ENCODE peak calls at places on chromosomes 4 and X, in eight cellular contexts. One of them, this sample, is unnamed.
A peak's percentile ranks its signal among the peaks of the same experiment; 100 is the strongest.

GRCh38 chr4:24228692-24229091 is 338.8 kb upstream of the PPARGC1A start:
- DNase-seq in nephron progenitor cell: no peak
- DNase-seq in HFFc6: no peak
- DNase-seq in fibroblast of lung: no peak
- DNase-seq in tibial artery: no peak
- DNase-seq in progenitor cell of endocrine pancreas: no peak
- DNase-seq in suprapubic skin: no peak
- DNase-seq in IMR-90: no peak
- DNase-seq in this sample: no peak

GRCh38 chrX:82961129-82961528 is 547.0 kb upstream of the POU3F4 start:
- DNase-seq in nephron progenitor cell: no peak
- DNase-seq in HFFc6: no peak
- DNase-seq in fibroblast of lung: no peak
- DNase-seq in tibial artery: no peak
- DNase-seq in progenitor cell of endocrine pancreas: no peak
- DNase-seq in suprapubic skin: no peak
- DNase-seq in IMR-90: no peak
- DNase-seq in this sample: no peak

GRCh38 chrX:67545772-67546495 is 2.1 kb downstream of the AR start:
- DNase-seq in nephron progenitor cell: peak; percentile 40
- DNase-seq in HFFc6: no peak
- DNase-seq in fibroblast of lung: peak; percentile 15
- DNase-seq in tibial artery: peak; percentile 62
- DNase-seq in progenitor cell of endocrine pancreas: no peak
- DNase-seq in suprapubic skin: peak; percentile 60
- DNase-seq in IMR-90: no peak
- DNase-seq in this sample: peak; percentile 84

GRCh38 chr4:3630136-3630933 is 98.1 kb upstream of the LRPAP1 start:
- DNase-seq in nephron progenitor cell: no peak
- DNase-seq in HFFc6: no peak
- DNase-seq in fibroblast of lung: no peak
- DNase-seq in tibial artery: no peak
- DNase-seq in progenitor cell of endocrine pancreas: no peak
- DNase-seq in suprapubic skin: no peak
- DNase-seq in IMR-90: no peak
- DNase-seq in this sample: no peak

GRCh38 chr4:99205104-99205979 is 13.7 kb downstream of the ADH6 start:
- DNase-seq in nephron progenitor cell: peak; percentile 20
- DNase-seq in HFFc6: no peak
- DNase-seq in fibroblast of lung: peak; percentile 94
- DNase-seq in tibial artery: peak; percentile 79
- DNase-seq in progenitor cell of endocrine pancreas: no peak
- DNase-seq in suprapubic skin: no peak
- DNase-seq in IMR-90: peak; percentile 34
- DNase-seq in this sample: no peak

GRCh38 chr4:122716825-122717448 is 15.6 kb upstream of the BBS12 start:
- DNase-seq in nephron progenitor cell: peak; percentile 51
- DNase-seq in HFFc6: peak; percentile 58
- DNase-seq in fibroblast of lung: peak; percentile 75
- DNase-seq in tibial artery: peak; percentile 69
- DNase-seq in progenitor cell of endocrine pancreas: peak; percentile 30
- DNase-seq in suprapubic skin: no peak
- DNase-seq in IMR-90: peak; percentile 63
- DNase-seq in this sample: no peak

GRCh38 chr4:185892165-185892564 is 80.2 kb upstream of the SORBS2 start:
- DNase-seq in nephron progenitor cell: no peak
- DNase-seq in HFFc6: no peak
- DNase-seq in fibroblast of lung: no peak
- DNase-seq in tibial artery: no peak
- DNase-seq in progenitor cell of endocrine pancreas: no peak
- DNase-seq in suprapubic skin: no peak
- DNase-seq in IMR-90: no peak
- DNase-seq in this sample: no peak

GRCh38 chrX:38717871-38718270 is 83.4 kb upstream of the MID1IP1 start:
- DNase-seq in nephron progenitor cell: no peak
- DNase-seq in HFFc6: peak; percentile 2
- DNase-seq in fibroblast of lung: peak; percentile 26
- DNase-seq in tibial artery: no peak
- DNase-seq in progenitor cell of endocrine pancreas: no peak
- DNase-seq in suprapubic skin: no peak
- DNase-seq in IMR-90: peak; percentile 20
- DNase-seq in this sample: no peak

GRCh38 chr4:94889961-94890360 is 132.2 kb downstream of the BMPR1B start:
- DNase-seq in nephron progenitor cell: no peak
- DNase-seq in HFFc6: no peak
- DNase-seq in fibroblast of lung: peak; percentile 74
- DNase-seq in tibial artery: no peak
- DNase-seq in progenitor cell of endocrine pancreas: no peak
- DNase-seq in suprapubic skin: no peak
- DNase-seq in IMR-90: peak; percentile 73
- DNase-seq in this sample: no peak

GRCh38 chrX:68650491-68650890 is 3.0 kb downstream of the STARD8 start:
- DNase-seq in nephron progenitor cell: no peak
- DNase-seq in HFFc6: peak; percentile 67
- DNase-seq in fibroblast of lung: no peak
- DNase-seq in tibial artery: no peak
- DNase-seq in progenitor cell of endocrine pancreas: no peak
- DNase-seq in suprapubic skin: no peak
- DNase-seq in IMR-90: peak; percentile 61
- DNase-seq in this sample: no peak

GRCh38 chrX:68646421-68646820 is 1.0 kb upstream of the STARD8 start:
- DNase-seq in nephron progenitor cell: no peak
- DNase-seq in HFFc6: no peak
- DNase-seq in fibroblast of lung: no peak
- DNase-seq in tibial artery: no peak
- DNase-seq in progenitor cell of endocrine pancreas: no peak
- DNase-seq in suprapubic skin: no peak
- DNase-seq in IMR-90: no peak
- DNase-seq in this sample: no peak

GRCh38 chrX:68648960-68649359 is 1.5 kb downstream of the STARD8 start:
- DNase-seq in nephron progenitor cell: no peak
- DNase-seq in HFFc6: no peak
- DNase-seq in fibroblast of lung: no peak
- DNase-seq in tibial artery: no peak
- DNase-seq in progenitor cell of endocrine pancreas: no peak
- DNase-seq in suprapubic skin: no peak
- DNase-seq in IMR-90: peak; percentile 26
- DNase-seq in this sample: no peak

GRCh38 chrX:68652327-68652930 is 5.0 kb downstream of the STARD8 start:
- DNase-seq in nephron progenitor cell: no peak
- DNase-seq in HFFc6: peak; percentile 34
- DNase-seq in fibroblast of lung: peak; percentile 25
- DNase-seq in tibial artery: no peak
- DNase-seq in progenitor cell of endocrine pancreas: no peak
- DNase-seq in suprapubic skin: no peak
- DNase-seq in IMR-90: peak; percentile 45
- DNase-seq in this sample: no peak

DNA sequence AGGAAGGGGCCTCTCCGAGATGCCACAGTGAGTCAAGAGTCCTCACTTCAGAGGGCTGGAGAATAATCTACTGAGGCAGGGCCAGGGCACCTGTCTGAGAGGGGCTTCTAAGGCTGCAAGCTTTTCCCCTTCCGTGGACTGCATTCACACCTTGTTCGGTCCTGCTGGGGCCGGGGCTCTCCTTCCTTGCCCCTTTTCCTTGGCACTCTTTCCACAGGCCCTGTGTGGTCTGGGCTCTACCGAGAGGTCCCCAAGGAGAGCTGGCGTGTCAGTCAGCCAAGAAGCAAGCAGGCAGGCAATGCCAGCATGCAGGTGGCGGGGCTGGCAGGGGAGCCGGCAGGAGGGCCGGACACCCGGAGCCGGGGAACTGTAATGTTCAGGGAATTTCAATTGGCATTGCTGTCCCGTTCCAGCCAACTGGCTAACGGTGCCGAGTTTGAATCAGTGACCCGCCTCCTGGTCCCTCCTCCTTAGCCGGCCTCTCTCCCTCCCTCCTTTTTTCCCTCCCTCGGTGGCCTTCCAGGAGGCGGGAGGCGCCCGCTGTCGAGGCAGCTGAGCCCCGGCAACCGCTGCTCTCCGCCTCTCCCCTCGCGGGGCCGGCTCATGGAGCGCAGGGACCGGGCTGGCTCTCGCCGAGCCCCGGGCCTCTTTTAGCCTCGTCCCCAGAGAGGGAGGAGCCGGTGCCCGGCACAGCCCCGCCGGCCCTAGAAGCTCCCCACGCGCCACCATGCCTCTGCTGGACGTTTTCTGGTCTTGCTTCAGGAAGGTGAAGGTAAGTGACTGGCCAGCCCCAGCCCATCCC is at the start of gene STARD8:
- DNase-seq in nephron progenitor cell: peak; percentile 56
- DNase-seq in HFFc6: peak; percentile 60
- DNase-seq in fibroblast of lung: peak; percentile 40
- DNase-seq in tibial artery: peak; percentile 66
- DNase-seq in progenitor cell of endocrine pancreas: peak; percentile 15
- DNase-seq in suprapubic skin: no peak
- DNase-seq in IMR-90: peak; percentile 45
- DNase-seq in this sample: no peak
- TF ChIP-seq CTCF in nephron progenitor cell: no peak
- TF ChIP-seq CTCF in HFFc6: peak; percentile 18
- TF ChIP-seq CTCF in fibroblast of lung: no peak
- TF ChIP-seq CTCF in tibial artery: no peak
- TF ChIP-seq CTCF in progenitor cell of endocrine pancreas: no peak
- TF ChIP-seq CTCF in suprapubic skin: no peak
- TF ChIP-seq CTCF in IMR-90: no peak
- TF ChIP-seq CTCF in this sample: no peak

GRCh38 chrX:49155900-49156837 is 6.4 kb upstream of the MAGIX start:
- DNase-seq in nephron progenitor cell: peak; percentile 80
- DNase-seq in HFFc6: peak; percentile 82
- DNase-seq in fibroblast of lung: peak; percentile 91
- DNase-seq in tibial artery: peak; percentile 95
- DNase-seq in progenitor cell of endocrine pancreas: peak; percentile 60
- DNase-seq in suprapubic skin: peak; percentile 90
- DNase-seq in IMR-90: peak; percentile 85
- DNase-seq in this sample: peak; percentile 93
- TF ChIP-seq CTCF in nephron progenitor cell: peak; percentile 48
- TF ChIP-seq CTCF in HFFc6: peak; percentile 84
- TF ChIP-seq CTCF in fibroblast of lung: peak; percentile 39
- TF ChIP-seq CTCF in tibial artery: peak; percentile 63
- TF ChIP-seq CTCF in progenitor cell of endocrine pancreas: peak; percentile 68
- TF ChIP-seq CTCF in suprapubic skin: peak; percentile 80
- TF ChIP-seq CTCF in IMR-90: peak; percentile 71
- TF ChIP-seq CTCF in this sample: peak; percentile 78

GRCh38 chrX:153927936-153928760 is 2.1 kb upstream of the ARHGAP4 start:
- DNase-seq in nephron progenitor cell: peak; percentile 90
- DNase-seq in HFFc6: peak; percentile 96
- DNase-seq in fibroblast of lung: peak; percentile 97
- DNase-seq in tibial artery: peak; percentile 98
- DNase-seq in progenitor cell of endocrine pancreas: peak; percentile 83
- DNase-seq in suprapubic skin: peak; percentile 95
- DNase-seq in IMR-90: peak; percentile 98
- DNase-seq in this sample: peak; percentile 98
- TF ChIP-seq CTCF in nephron progenitor cell: no peak
- TF ChIP-seq CTCF in HFFc6: peak; percentile 37
- TF ChIP-seq CTCF in fibroblast of lung: peak; percentile 6
- TF ChIP-seq CTCF in tibial artery: no peak
- TF ChIP-seq CTCF in progenitor cell of endocrine pancreas: no peak
- TF ChIP-seq CTCF in suprapubic skin: no peak
- TF ChIP-seq CTCF in IMR-90: no peak
- TF ChIP-seq CTCF in this sample: no peak

GRCh38 chrX:68807818-68808217 is 21.0 kb upstream of the EFNB1 start:
- DNase-seq in nephron progenitor cell: no peak
- DNase-seq in HFFc6: no peak
- DNase-seq in fibroblast of lung: no peak
- DNase-seq in tibial artery: no peak
- DNase-seq in progenitor cell of endocrine pancreas: no peak
- DNase-seq in suprapubic skin: no peak
- DNase-seq in IMR-90: no peak
- DNase-seq in this sample: no peak
- TF ChIP-seq CTCF in nephron progenitor cell: peak; percentile 32
- TF ChIP-seq CTCF in HFFc6: peak; percentile 63
- TF ChIP-seq CTCF in fibroblast of lung: peak; percentile 16
- TF ChIP-seq CTCF in tibial artery: peak; percentile 29
- TF ChIP-seq CTCF in progenitor cell of endocrine pancreas: peak; percentile 24
- TF ChIP-seq CTCF in suprapubic skin: peak; percentile 16
- TF ChIP-seq CTCF in IMR-90: peak; percentile 26
- TF ChIP-seq CTCF in this sample: peak; percentile 47

GRCh38 chrX:117744958-117745357 is 371.7 kb downstream of the KLHL13 start:
- DNase-seq in nephron progenitor cell: no peak
- DNase-seq in HFFc6: no peak
- DNase-seq in fibroblast of lung: no peak
- DNase-seq in tibial artery: no peak
- DNase-seq in progenitor cell of endocrine pancreas: no peak
- DNase-seq in suprapubic skin: no peak
- DNase-seq in IMR-90: no peak
- DNase-seq in this sample: no peak

GRCh38 chrX:117743469-117744251 is 372.9 kb downstream of the KLHL13 start:
- DNase-seq in nephron progenitor cell: peak; percentile 2
- DNase-seq in HFFc6: no peak
- DNase-seq in fibroblast of lung: no peak
- DNase-seq in tibial artery: no peak
- DNase-seq in progenitor cell of endocrine pancreas: no peak
- DNase-seq in suprapubic skin: no peak
- DNase-seq in IMR-90: peak; percentile 1
- DNase-seq in this sample: no peak
- TF ChIP-seq CTCF in nephron progenitor cell: peak; percentile 23
- TF ChIP-seq CTCF in HFFc6: peak; percentile 15
- TF ChIP-seq CTCF in fibroblast of lung: no peak
- TF ChIP-seq CTCF in tibial artery: no peak
- TF ChIP-seq CTCF in progenitor cell of endocrine pancreas: peak; percentile 58
- TF ChIP-seq CTCF in suprapubic skin: no peak
- TF ChIP-seq CTCF in IMR-90: peak; percentile 19
- TF ChIP-seq CTCF in this sample: no peak

DNA sequence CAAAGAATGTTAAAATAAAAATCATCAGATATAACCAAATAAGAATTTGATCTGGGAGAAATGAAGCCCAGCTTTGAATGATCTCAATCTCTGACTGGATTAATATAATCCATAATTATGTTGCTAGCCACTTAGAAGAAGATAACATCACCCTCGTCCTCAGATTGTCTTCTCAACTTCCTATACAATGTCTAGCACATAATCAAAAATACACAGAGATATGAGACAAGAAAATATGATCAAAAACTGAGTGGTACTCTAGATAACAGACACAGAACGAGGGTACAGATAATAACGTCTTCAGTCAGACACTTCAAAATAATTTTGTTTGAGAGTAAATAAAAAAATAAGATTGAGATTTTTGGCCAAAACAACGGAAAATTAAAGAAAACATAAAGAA is 47.1 kb downstream of the EVC2 start:
- DNase-seq in nephron progenitor cell: no peak
- DNase-seq in HFFc6: no peak
- DNase-seq in fibroblast of lung: no peak
- DNase-seq in tibial artery: no peak
- DNase-seq in progenitor cell of endocrine pancreas: no peak
- DNase-seq in suprapubic skin: no peak
- DNase-seq in IMR-90: no peak
- DNase-seq in this sample: no peak
- TF ChIP-seq CTCF in nephron progenitor cell: no peak
- TF ChIP-seq CTCF in HFFc6: no peak
- TF ChIP-seq CTCF in fibroblast of lung: no peak
- TF ChIP-seq CTCF in tibial artery: no peak
- TF ChIP-seq CTCF in progenitor cell of endocrine pancreas: no peak
- TF ChIP-seq CTCF in suprapubic skin: no peak
- TF ChIP-seq CTCF in IMR-90: no peak
- TF ChIP-seq CTCF in this sample: no peak

GRCh38 chr4:154928640-154929257 is 147.7 kb downstream of the RBM46 start:
- DNase-seq in nephron progenitor cell: no peak
- DNase-seq in HFFc6: peak; percentile 25
- DNase-seq in fibroblast of lung: peak; percentile 72
- DNase-seq in tibial artery: no peak
- DNase-seq in progenitor cell of endocrine pancreas: no peak
- DNase-seq in suprapubic skin: no peak
- DNase-seq in IMR-90: peak; percentile 55
- DNase-seq in this sample: no peak
- TF ChIP-seq CTCF in nephron progenitor cell: peak; percentile 34
- TF ChIP-seq CTCF in HFFc6: peak; percentile 70
- TF ChIP-seq CTCF in fibroblast of lung: peak; percentile 66
- TF ChIP-seq CTCF in tibial artery: no peak
- TF ChIP-seq CTCF in progenitor cell of endocrine pancreas: peak; percentile 68
- TF ChIP-seq CTCF in suprapubic skin: no peak
- TF ChIP-seq CTCF in IMR-90: peak; percentile 68
- TF ChIP-seq CTCF in this sample: peak; percentile 9